ENCODE peak calls at places on chromosomes 1 and 21, in nine cellular contexts. X is OCI-LY7, J is trophoblast cell, V is keratinocyte, K is H9, E is mesenchymal stem cell, O is neural progenitor cell, A is Karpas-422, I is HCT116. Y is an unnamed sample.

GRCh38 chr1:54803761-54804470 is 2.8 kb upstream of the TTC22 start:
- DNase-seq in X (no peak), J (no peak), V (no peak), K (peak; percentile 24), E (peak; percentile 19), O (no peak), A (no peak), I (no peak), Y (no peak)

GRCh38 chr1:168628807-168629206 is 52.4 kb downstream of the XCL1 start:
- DNase-seq in X (no peak), J (no peak), V (peak; percentile 93), K (no peak), E (peak; percentile 38), O (no peak), A (no peak), I (peak; percentile 78), Y (peak; percentile 35)

GRCh38 chr1:115496904-115497527 is 144.8 kb upstream of the VANGL1 start:
- DNase-seq in X (no peak), J (peak; percentile 53), V (no peak), K (no peak), E (peak; percentile 54), O (no peak), A (no peak), I (no peak), Y (peak; percentile 16)

GRCh38 chr1:57088689-57089088 is 122.9 kb upstream of the C8B start:
- DNase-seq in X (no peak), J (peak; percentile 84), V (no peak), K (no peak), E (no peak), O (peak; percentile 39), A (no peak), I (no peak), Y (peak; percentile 13)

GRCh38 chr1:2854151-2854550 is 52.7 kb upstream of the TTC34 start:
- DNase-seq in X (no peak), J (no peak), V (no peak), K (no peak), E (no peak), O (no peak), A (no peak), I (no peak), Y (no peak)

GRCh38 chr1:231796141-231796540 is 169.6 kb downstream of the DISC1 start:
- DNase-seq in X (no peak), J (no peak), V (no peak), K (no peak), E (no peak), O (no peak), A (no peak), I (no peak), Y (no peak)

GRCh38 chr1:156579472-156579871 is at the start of gene TTC24:
- DNase-seq in X (no peak), J (no peak), V (no peak), K (no peak), E (no peak), O (no peak), A (no peak), I (no peak), Y (no peak)

GRCh38 chr1:39926343-39926769 is 24.6 kb upstream of the MYCL start:
- DNase-seq in X (peak; percentile 19), J (no peak), V (no peak), K (no peak), E (no peak), O (no peak), A (no peak), I (no peak), Y (no peak)

GRCh38 chr1:62325076-62325475 is 5.8 kb upstream of the KANK4 start:
- DNase-seq in X (no peak), J (peak; percentile 97), V (peak; percentile 69), K (no peak), E (no peak), O (no peak), A (no peak), I (no peak), Y (peak; percentile 28)

GRCh38 chr1:66177483-66177882 is 356.5 kb upstream of the SGIP1 start:
- DNase-seq in X (no peak), J (no peak), V (no peak), K (no peak), E (no peak), O (no peak), A (no peak), I (no peak), Y (no peak)

GRCh38 chr1:244461254-244462071 is at the start of gene CATSPERE:
- DNase-seq in X (peak; percentile 72), J (peak; percentile 97), V (peak; percentile 19), K (peak; percentile 91), E (peak; percentile 80), O (peak; percentile 80), A (peak; percentile 92), I (no peak), Y (peak; percentile 82)

GRCh38 chr1:152162826-152163463 is 3.9 kb upstream of the RPTN start:
- DNase-seq in X (no peak), J (no peak), V (no peak), K (no peak), E (peak; percentile 14), O (no peak), A (no peak), I (peak; percentile 34), Y (peak; percentile 94)

GRCh38 chr1:86224651-86225050 is 68.1 kb upstream of the COL24A1 start:
- DNase-seq in X (no peak), J (no peak), V (no peak), K (no peak), E (no peak), O (no peak), A (no peak), I (no peak), Y (no peak)

GRCh38 chr1:905811-906531 is 17.8 kb upstream of the SAMD11 start:
- DNase-seq in X (no peak), J (no peak), V (no peak), K (peak; percentile 24), E (no peak), O (peak; percentile 1), A (no peak), I (no peak), Y (no peak)

GRCh38 chr1:79603862-79604261 is 597.3 kb upstream of the ADGRL4 start:
- DNase-seq in X (no peak), J (peak; percentile 1), V (no peak), K (no peak), E (peak; percentile 43), O (no peak), A (no peak), I (no peak), Y (peak; percentile 66)

GRCh38 chr1:69648486-69648885 is 80.8 kb downstream of the LRRC7 start:
- DNase-seq in X (no peak), J (no peak), V (no peak), K (no peak), E (peak; percentile 46), O (no peak), A (no peak), I (no peak), Y (peak; percentile 43)

GRCh38 chr21:44918581-44919033 is 2.1 kb downstream of the ITGB2 start:
- DNase-seq in X (no peak), J (no peak), V (no peak), K (no peak), E (peak; percentile 17), O (peak; percentile 62), A (no peak), I (no peak), Y (no peak)

GRCh38 chr21:44919913-44920693 is 596 bp downstream of the ITGB2 start:
- DNase-seq in X (no peak), J (no peak), V (no peak), K (no peak), E (no peak), O (no peak), A (peak; percentile 66), I (no peak), Y (no peak)

GRCh38 chr21:44919111-44919912 is 1.4 kb downstream of the ITGB2 start:
- DNase-seq in X (no peak), J (no peak), V (no peak), K (no peak), E (no peak), O (no peak), A (no peak), I (no peak), Y (no peak)

GRCh38 chr21:44921928-44922327 is 1.2 kb upstream of the ITGB2 start:
- DNase-seq in X (no peak), J (no peak), V (no peak), K (no peak), E (no peak), O (no peak), A (no peak), I (no peak), Y (no peak)

DNA sequence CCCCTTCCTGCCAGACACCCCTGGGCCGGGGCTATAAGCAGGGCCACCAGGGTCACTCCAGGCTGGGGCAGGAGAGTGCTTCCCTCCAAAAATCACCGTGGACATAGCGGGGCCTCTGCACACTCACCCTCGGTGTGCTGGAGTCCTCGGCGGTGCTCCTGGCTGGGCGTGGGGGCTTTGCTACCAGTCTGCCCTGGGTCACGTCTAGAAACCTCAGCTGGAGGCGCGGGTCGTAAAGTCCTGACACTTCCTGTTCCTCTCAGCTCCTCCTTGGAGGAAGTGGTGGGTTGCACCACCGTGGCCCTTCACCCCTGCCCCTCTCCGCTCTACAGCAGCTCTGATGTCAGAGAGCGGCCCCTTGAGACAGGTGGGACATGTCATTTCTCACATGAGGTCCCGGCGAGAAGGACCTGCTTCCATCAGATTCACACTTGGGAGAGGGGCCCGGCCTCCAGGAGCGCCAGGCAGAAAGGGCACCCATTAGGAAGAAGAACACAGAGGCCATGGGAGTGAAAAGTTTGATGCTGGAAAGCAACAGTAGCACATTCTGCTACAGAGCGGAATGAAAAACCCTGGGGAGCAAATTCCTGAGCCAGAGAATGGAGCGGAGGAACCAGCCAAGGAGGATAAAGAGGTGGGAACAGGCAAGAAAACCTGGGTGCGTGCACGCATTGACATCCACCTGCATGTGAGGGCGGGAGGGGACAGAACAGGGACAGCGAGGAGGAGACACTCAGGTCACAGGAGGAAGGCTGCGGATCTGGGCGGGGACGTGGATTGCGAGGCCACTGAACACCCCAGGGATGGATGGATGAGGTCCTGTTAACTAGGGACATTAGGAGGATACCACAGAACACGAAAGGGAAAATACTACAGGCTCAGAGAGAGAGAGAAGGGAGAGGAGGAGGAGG is at the start of gene ITGB2:
- DNase-seq in X (peak; percentile 20), J (no peak), V (no peak), K (no peak), E (no peak), O (no peak), A (peak; percentile 97), I (no peak), Y (no peak)
- H2AFZ ChIP-seq in X (no peak within 1 kb of the TSS), J (no peak within 1 kb of the TSS), V (no peak within 1 kb of the TSS), K (no peak within 1 kb of the TSS), E (no peak within 1 kb of the TSS), O (no peak within 1 kb of the TSS), A (no peak within 1 kb of the TSS), I (no peak within 1 kb of the TSS), Y (no peak within 1 kb of the TSS)

GRCh38 chr1:37722181-37723071 is 30.1 kb downstream of the CDCA8 start:
- DNase-seq in X (no peak), J (no peak), V (no peak), K (no peak), E (no peak), O (no peak), A (no peak), I (no peak), Y (no peak)
- H3K4me1 ChIP-seq in X (no peaks in the 10 kb centered on the region), J (peaks cover 3% of the 10 kb centered on the region), V (peaks cover 12% of the 10 kb centered on the region), K (no peaks in the 10 kb centered on the region), E (no peaks in the 10 kb centered on the region), O (peaks cover 17% of the 10 kb centered on the region), A (no peaks in the 10 kb centered on the region), I (no peaks in the 10 kb centered on the region), Y (no peaks in the 10 kb centered on the region)

GRCh38 chr1:8200317-8201115 is 117.4 kb upstream of the SLC45A1 start:
- DNase-seq in X (no peak), J (no peak), V (no peak), K (no peak), E (no peak), O (no peak), A (no peak), I (no peak), Y (no peak)
- H2AFZ ChIP-seq in X (no peak overlapping the region), J (no peak overlapping the region), V (no peak overlapping the region), K (no peak overlapping the region), E (no peak overlapping the region), O (no peak overlapping the region), A (no peak overlapping the region), I (no peak overlapping the region), Y (no peak overlapping the region)

GRCh38 chr21:32457360-32457840 is 44.9 kb downstream of the EVA1C start:
- DNase-seq in X (no peak), J (no peak), V (no peak), K (no peak), E (no peak), O (no peak), A (no peak), I (peak; percentile 18), Y (no peak)
- H3K4me1 ChIP-seq in X (no peaks in the 10 kb centered on the region), J (peaks cover 6% of the 10 kb centered on the region), V (peaks cover 3% of the 10 kb centered on the region), K (no peaks in the 10 kb centered on the region), E (peaks cover 5% of the 10 kb centered on the region), O (peaks cover 7% of the 10 kb centered on the region), A (no peaks in the 10 kb centered on the region), I (peaks cover 54% of the 10 kb centered on the region), Y (peaks cover 8% of the 10 kb centered on the region)